ENCODE peak calls at places on chromosome 11, in four cellular contexts. Q is IMR-90, T is fibroblast of lung, C is left lung. X is an unnamed sample.

GRCh38 chr11:116418388-116419041 is 354.3 kb downstream of the BUD13 start:
- DNase-seq in Q (no peak), T (no peak), C (no peak), X (no peak)

GRCh38 chr11:119755351-119756071 is 26.5 kb upstream of the NECTIN1 start:
- DNase-seq in T (no peak), C (no peak), Q (no peak), X (no peak)

GRCh38 chr11:103842795-103843194 is 193.6 kb upstream of the DDI1 start:
- DNase-seq in T (peak), Q (peak), C (no peak), X (peak)

GRCh38 chr11:78731008-78731407 is 156.3 kb upstream of the NARS2 start:
- DNase-seq in T (peak), Q (no peak), C (no peak), X (no peak)

GRCh38 chr11:126159719-126160344 is 51.6 kb downstream of the RPUSD4 start:
- DNase-seq in C (no peak), T (no peak), Q (no peak), X (no peak)

GRCh38 chr11:34343686-34344085 is 14.1 kb downstream of the ABTB2 start:
- DNase-seq in C (no peak), Q (no peak), T (no peak), X (no peak)

GRCh38 chr11:66860449-66860831 is 3.6 kb downstream of the LRFN4 start:
- DNase-seq in T (no peak), Q (no peak), C (no peak), X (no peak)

GRCh38 chr11:99766816-99767215 is 746.1 kb downstream of the CNTN5 start:
- DNase-seq in C (no peak), Q (no peak), T (no peak), X (peak)

GRCh38 chr11:75802022-75802912 is 12.7 kb upstream of the UVRAG start:
- DNase-seq in T (no peak), C (no peak), Q (no peak), X (no peak)

GRCh38 chr11:68296344-68297051 is 15.9 kb upstream of the LRP5 start:
- DNase-seq in T (no peak), C (no peak), Q (no peak), X (no peak)

GRCh38 chr11:22536036-22536435 is 89.6 kb downstream of the FANCF start:
- DNase-seq in C (no peak), Q (no peak), T (no peak), X (no peak)

GRCh38 chr11:115764172-115764571 is 260.0 kb upstream of the CADM1 start:
- DNase-seq in T (no peak), C (no peak), Q (no peak), X (no peak)

GRCh38 chr11:116379185-116379828 is 393.5 kb downstream of the BUD13 start:
- DNase-seq in C (no peak), T (peak), Q (peak), X (peak)

GRCh38 chr11:20161923-20162322 is 1.6 kb upstream of the DBX1 start:
- DNase-seq in T (no peak), Q (no peak), C (no peak), X (no peak)

GRCh38 chr11:69512136-69512535 is 30.7 kb downstream of the LINC01488 start:
- DNase-seq in Q (no peak), C (peak), T (no peak), X (no peak)

GRCh38 chr11:110952150-110952549 is 239.9 kb upstream of the ARHGAP20 start:
- DNase-seq in Q (no peak), C (no peak), T (no peak), X (no peak)

GRCh38 chr11:68036717-68037239 is 2.0 kb upstream of the TCIRG1 start:
- DNase-seq in Q (no peak), C (peak), T (no peak), X (no peak)

GRCh38 chr11:64086263-64086938 is 50.7 kb downstream of the FLRT1 start:
- DNase-seq in T (peak), C (no peak), Q (peak), X (no peak)

GRCh38 chr11:132114185-132114584 is 743.8 kb downstream of the NTM start:
- DNase-seq in T (no peak), Q (peak), C (no peak), X (no peak)

GRCh38 chr11:38814670-38815069 is 2216.6 kb upstream of the RAG2 start:
- DNase-seq in Q (peak), C (no peak), T (no peak), X (no peak)

GRCh38 chr11:125062931-125063428 is at the start of gene SLC37A2:
- DNase-seq in T (peak), C (peak), Q (peak), X (peak)

GRCh38 chr11:72239296-72239848 is 4.6 kb downstream of the PHOX2A start:
- DNase-seq in C (peak), Q (peak), T (peak), X (no peak)

GRCh38 chr11:129992161-129992944 is 10.3 kb downstream of the PRDM10 start:
- DNase-seq in Q (peak), C (no peak), T (peak), X (no peak)

DNA sequence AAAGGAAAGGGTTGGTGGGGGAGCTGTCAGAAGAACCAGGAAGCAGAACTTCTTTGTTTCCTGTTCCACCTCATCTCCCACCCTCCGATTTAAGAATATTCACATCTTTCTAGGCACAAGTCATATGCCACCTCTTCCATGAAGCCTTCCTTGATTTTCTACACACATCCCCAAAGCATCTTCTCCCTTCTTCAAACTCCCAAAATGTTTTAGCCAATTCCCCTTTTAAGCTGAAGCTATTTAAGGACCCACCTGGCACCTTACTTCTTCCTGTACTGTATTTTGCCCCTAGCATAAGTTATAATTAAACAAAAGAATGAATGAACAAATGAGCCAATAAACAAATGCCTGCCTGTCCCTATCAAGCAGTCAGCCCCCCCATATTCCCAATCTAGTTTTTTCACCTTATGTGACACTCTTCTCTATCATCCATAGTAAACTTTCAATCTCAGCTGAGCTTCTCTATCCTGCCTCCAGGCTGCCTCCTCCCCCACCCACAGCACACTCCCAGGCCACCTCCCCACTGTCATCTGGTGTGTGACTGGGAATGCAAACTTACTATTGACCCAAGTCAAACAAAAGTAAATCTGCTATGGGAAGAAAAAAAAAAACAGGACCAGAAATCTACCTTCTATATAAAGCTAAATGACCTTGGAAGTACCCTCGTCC is 3.9 kb downstream of the TNKS1BP1 start:
- DNase-seq in T (no peak), Q (no peak), C (no peak), X (no peak)
- H3K4me3 ChIP-seq in T (peak), Q (no peak), C (peak), X (no peak)

GRCh38 chr11:128563308-128563707 is 24.1 kb downstream of the ETS1 start:
- DNase-seq in C (no peak), T (no peak), Q (no peak), X (no peak)
- H3K27ac ChIP-seq in C (peak), T (no peak), Q (no peak), X (no peak)

GRCh38 chr11:13135385-13136271 is 126.5 kb downstream of the RASSF10 start:
- DNase-seq in Q (peak), C (no peak), T (peak), X (peak)
- TF ChIP-seq CTCF in Q (no peak), C (no peak), T (no peak), X (no peak)

GRCh38 chr11:128867277-128867676 is at the start of gene KCNJ1:
- DNase-seq in T (no peak), C (no peak), Q (no peak), X (no peak)
- H3K4me3 ChIP-seq in T (no peak), C (no peak), Q (no peak), X (no peak)

GRCh38 chr11:85575388-85575787 is 51.8 kb downstream of the DLG2 start:
- DNase-seq in Q (no peak), T (no peak), C (no peak), X (no peak)
- H3K27ac ChIP-seq in Q (no peak), T (no peak), C (no peak), X (no peak)

GRCh38 chr11:42778193-42778592 is 533.6 kb upstream of the API5 start:
- DNase-seq in T (no peak), Q (no peak), C (no peak), X (no peak)
- TF ChIP-seq CTCF in T (no peak), Q (no peak), C (no peak), X (no peak)

GRCh38 chr11:36014499-36014898 is 70.6 kb downstream of the LDLRAD3 start:
- DNase-seq in C (no peak), Q (no peak), T (no peak), X (no peak)

GRCh38 chr11:36016709-36017108 is 72.8 kb downstream of the LDLRAD3 start:
- DNase-seq in Q (no peak), T (no peak), C (no peak), X (no peak)

GRCh38 chr11:36014906-36015305 is 71.0 kb downstream of the LDLRAD3 start:
- DNase-seq in Q (no peak), C (no peak), T (no peak), X (no peak)

GRCh38 chr11:36015806-36016205 is 71.9 kb downstream of the LDLRAD3 start:
- DNase-seq in T (peak), C (no peak), Q (no peak), X (no peak)

GRCh38 chr11:36016263-36016662 is 72.4 kb downstream of the LDLRAD3 start:
- DNase-seq in C (no peak), Q (no peak), T (peak), X (no peak)
- H3K4me3 ChIP-seq in C (no peak), Q (no peak), T (no peak), X (no peak)

X was measured in brain microvascular endothelial cell.